ENCODE peak calls at places on chromosomes 7 and 10, in ten cellular contexts. X, D, W, M, Z, J, N, T, A and R are unnamed samples.

GRCh38 chr7:128247640-128248194 is 6.6 kb downstream of the LEP start:
- DNase-seq in X (no peak), D (no peak), W (peak; percentile 31), M (no peak), Z (no peak), J (peak; percentile 66), N (peak; percentile 18), T (no peak), A (peak; percentile 35), R (no peak)

GRCh38 chr10:70565556-70566514 is 36.7 kb downstream of the PRF1 start:
- DNase-seq in X (no peak), D (no peak), W (no peak), M (no peak), Z (no peak), J (no peak), N (no peak), T (no peak), A (no peak), R (no peak)

GRCh38 chr7:149883452-149883861 is 9.7 kb downstream of the ATP6V0E2 start:
- DNase-seq in X (peak; percentile 68), D (peak; percentile 91), W (peak; percentile 45), M (peak; percentile 84), Z (peak; percentile 82), J (peak; percentile 71), N (peak; percentile 37), T (peak; percentile 68), A (peak; percentile 51), R (peak; percentile 85)

GRCh38 chr10:132671171-132672154 is 114.5 kb downstream of the NKX6-2 start:
- DNase-seq in X (no peak), D (peak; percentile 19), W (no peak), M (no peak), Z (no peak), J (no peak), N (no peak), T (no peak), A (no peak), R (peak; percentile 48)

GRCh38 chr10:115950320-115950719 is 322.7 kb downstream of the GFRA1 start:
- DNase-seq in X (no peak), D (no peak), W (peak; percentile 51), M (no peak), Z (no peak), J (no peak), N (no peak), T (no peak), A (peak; percentile 40), R (no peak)

GRCh38 chr10:59868974-59869940 is 37.1 kb downstream of the CCDC6 start:
- DNase-seq in X (no peak), D (no peak), W (no peak), M (no peak), Z (no peak), J (no peak), N (no peak), T (no peak), A (no peak), R (no peak)

GRCh38 chr10:103890194-103890658 is 27.8 kb downstream of the STN1 start:
- DNase-seq in X (peak; percentile 79), D (no peak), W (no peak), M (no peak), Z (no peak), J (peak; percentile 34), N (peak; percentile 79), T (no peak), A (peak; percentile 8), R (no peak)

GRCh38 chr7:28472332-28472731 is 60.0 kb downstream of the CREB5 start:
- DNase-seq in X (no peak), D (no peak), W (no peak), M (no peak), Z (no peak), J (no peak), N (no peak), T (no peak), A (no peak), R (no peak)

GRCh38 chr10:52541082-52541481 is 227.0 kb downstream of the DKK1 start:
- DNase-seq in X (no peak), D (no peak), W (peak; percentile 11), M (no peak), Z (peak; percentile 17), J (peak; percentile 79), N (no peak), T (no peak), A (peak; percentile 34), R (no peak)

GRCh38 chr7:47351233-47352154 is 230.4 kb downstream of the TNS3 start:
- DNase-seq in X (no peak), D (no peak), W (no peak), M (peak; percentile 38), Z (no peak), J (no peak), N (no peak), T (no peak), A (no peak), R (no peak)

GRCh38 chr10:110056822-110057221 is 49.0 kb downstream of the ADD3 start:
- DNase-seq in X (no peak), D (no peak), W (peak; percentile 40), M (no peak), Z (no peak), J (peak; percentile 62), N (no peak), T (no peak), A (peak; percentile 57), R (no peak)

DNA sequence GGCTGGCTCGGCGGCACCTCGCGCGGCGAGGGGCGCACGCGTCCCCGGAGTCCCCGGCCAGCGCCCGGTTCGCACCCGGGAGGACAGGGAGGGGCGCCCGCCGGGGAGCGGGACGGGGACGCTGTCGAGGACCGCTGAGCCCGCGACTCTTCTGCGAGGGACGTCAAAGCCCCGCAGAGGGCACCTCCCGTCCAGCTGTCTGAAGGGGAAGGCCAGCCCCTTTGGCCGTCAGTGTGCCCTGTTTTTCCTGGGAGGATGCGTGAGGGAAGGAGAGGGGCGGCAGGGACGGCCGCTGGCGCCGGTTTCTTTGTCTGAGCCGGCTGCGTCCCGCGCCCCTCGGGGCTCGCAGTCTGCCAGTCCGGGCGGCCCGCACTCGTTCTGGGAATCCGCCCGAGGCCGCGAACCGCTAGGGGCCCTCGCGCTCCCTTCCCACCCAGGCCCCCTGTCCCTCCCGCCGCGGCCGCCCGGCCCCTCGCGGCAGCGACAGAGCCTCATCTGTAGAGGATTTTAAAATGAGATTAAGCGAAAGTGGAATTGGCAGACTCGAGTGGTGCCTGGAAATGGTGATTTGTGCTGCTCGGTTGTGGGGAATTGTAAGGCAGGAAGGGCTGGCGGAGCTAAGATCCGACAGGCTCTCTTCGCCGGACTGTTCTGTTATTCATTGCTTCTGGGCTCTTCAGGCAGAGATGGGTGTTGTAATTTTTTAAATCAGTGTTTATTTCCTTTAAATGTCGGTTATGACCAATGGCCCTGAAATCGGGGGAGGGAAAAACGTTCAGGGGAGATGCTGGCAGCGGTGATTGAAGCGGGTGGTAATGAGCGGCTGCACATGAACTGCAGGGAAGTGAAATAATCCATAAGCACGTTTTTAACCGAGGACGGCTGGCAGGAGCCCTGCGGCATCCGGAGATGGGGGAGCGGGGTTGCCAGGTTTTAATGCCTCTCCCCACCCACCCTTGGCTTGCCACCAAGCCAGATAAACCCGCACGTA is 622 bp upstream of the RELN start:
- DNase-seq in X (peak; percentile 48), D (peak; percentile 68), W (peak; percentile 49), M (peak; percentile 68), Z (peak; percentile 86), J (peak; percentile 54), N (no peak), T (no peak), A (peak; percentile 47), R (no peak)
- H3K4me3 ChIP-seq in X (peak overlapping the region; percentile 33), D (peak overlapping the region; percentile 74), W (peak overlapping the region; percentile 42), M (peak overlapping the region; percentile 44), Z (peak overlapping the region; percentile 43), J (peak overlapping the region; percentile 71), N (no peak overlapping the region), T (no peak overlapping the region), A (peak overlapping the region; percentile 78), R (no peak overlapping the region)

GRCh38 chr10:58356756-58357155 is 21.9 kb downstream of the UBE2D1 start:
- DNase-seq in X (no peak), D (no peak), W (no peak), M (no peak), Z (no peak), J (no peak), N (no peak), T (no peak), A (no peak), R (no peak)

GRCh38 chr10:58359541-58359940 is 24.7 kb downstream of the UBE2D1 start:
- DNase-seq in X (no peak), D (no peak), W (no peak), M (no peak), Z (no peak), J (no peak), N (no peak), T (no peak), A (no peak), R (no peak)

GRCh38 chr10:58358947-58359346 is 24.1 kb downstream of the UBE2D1 start:
- DNase-seq in X (no peak), D (no peak), W (no peak), M (no peak), Z (no peak), J (no peak), N (no peak), T (no peak), A (no peak), R (no peak)

GRCh38 chr10:58360412-58361004 is 24.7 kb upstream of the TFAM start:
- DNase-seq in X (no peak), D (no peak), W (no peak), M (no peak), Z (no peak), J (no peak), N (no peak), T (no peak), A (no peak), R (no peak)

DNA sequence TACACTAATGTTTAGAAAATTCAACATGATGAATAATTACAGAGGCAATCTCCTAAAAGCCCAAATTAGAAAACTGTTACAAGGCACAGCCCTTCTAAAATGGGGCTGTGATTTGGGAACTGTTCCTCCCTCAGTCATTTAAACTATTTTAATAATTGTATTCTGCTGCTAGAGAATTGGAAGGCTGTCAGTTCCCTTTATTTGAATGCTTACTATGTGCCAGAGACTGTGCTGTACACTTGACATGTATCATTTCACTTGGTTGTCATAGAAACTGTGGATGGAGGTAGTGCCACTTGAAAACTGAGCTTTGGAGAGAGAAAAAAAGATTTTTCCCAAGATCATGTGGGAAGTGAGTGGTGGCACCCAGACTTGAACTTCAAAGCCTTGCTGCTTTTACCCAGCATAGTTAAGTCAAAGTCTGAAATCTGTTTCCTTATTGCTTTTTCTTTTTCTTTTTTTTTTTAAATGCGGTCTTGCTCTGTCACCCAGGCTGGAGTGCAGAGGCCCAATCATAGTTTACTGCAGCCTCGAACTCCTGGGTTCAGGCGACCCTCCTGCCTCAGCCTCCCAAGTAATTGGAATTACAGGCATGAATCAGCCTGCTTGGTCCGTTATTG is 23.6 kb downstream of the UBE2D1 start:
- DNase-seq in X (no peak), D (no peak), W (no peak), M (no peak), Z (no peak), J (no peak), N (no peak), T (no peak), A (no peak), R (no peak)
- H4K20me1 ChIP-seq in X (no peaks in the 10 kb centered on the region), D (peaks cover 4% of the 10 kb centered on the region), W (no peaks in the 10 kb centered on the region), M (peaks cover 12% of the 10 kb centered on the region), Z (peaks cover 5% of the 10 kb centered on the region), J (no peaks in the 10 kb centered on the region), N (peaks cover 8% of the 10 kb centered on the region), T (peaks cover 17% of the 10 kb centered on the region), A (peaks cover 4% of the 10 kb centered on the region), R (peaks cover 1% of the 10 kb centered on the region)

GRCh38 chr10:85188770-85189484 is 860.5 kb downstream of the CCSER2 start:
- DNase-seq in X (no peak), D (no peak), W (no peak), M (no peak), Z (no peak), J (no peak), N (no peak), T (no peak), A (no peak), R (no peak)
- H3K4me1 ChIP-seq in X (no peaks in the 10 kb centered on the region), D (no peaks in the 10 kb centered on the region), W (no peaks in the 10 kb centered on the region), M (no peaks in the 10 kb centered on the region), Z (no peaks in the 10 kb centered on the region), J (no peaks in the 10 kb centered on the region), N (no peaks in the 10 kb centered on the region), T (no peaks in the 10 kb centered on the region), A (no peaks in the 10 kb centered on the region), R (no peaks in the 10 kb centered on the region)

GRCh38 chr10:74585231-74586087 is 240.9 kb upstream of the KAT6B start:
- DNase-seq in X (no peak), D (no peak), W (peak; percentile 22), M (peak; percentile 32), Z (peak; percentile 41), J (peak; percentile 29), N (no peak), T (peak; percentile 60), A (peak; percentile 0), R (peak; percentile 70)
- H3K4me3 ChIP-seq in X (peak overlapping the region; percentile 13), D (no peak overlapping the region), W (no peak overlapping the region), M (no peak overlapping the region), Z (peak overlapping the region; percentile 26), J (peak overlapping the region; percentile 47), N (no peak overlapping the region), T (peak overlapping the region; percentile 55), A (no peak overlapping the region), R (peak overlapping the region; percentile 51)